ENCODE peak calls at places on chromosome 1, in nine cellular contexts. Y, U, X, F, O, Q, H, C and W are unnamed samples. For H3K36me3, the result is how much of the 10 kb centered on the place peaks cover.

GRCh38 chr1:54340434-54340833 is 65.8 kb downstream of the SSBP3 start:
- DNase-seq in Y (no peak), U (no peak), X (no peak), F (no peak), O (no peak), Q (no peak), H (no peak), C (no peak), W (no peak)

GRCh38 chr1:67792756-67793475 is 40.4 kb downstream of the GNG12 start:
- DNase-seq in Y (no peak), U (peak), X (no peak), F (no peak), O (no peak), Q (no peak), H (no peak), C (no peak), W (no peak)

GRCh38 chr1:213606252-213606820 is 381.4 kb upstream of the PROX1 start:
- DNase-seq in Y (no peak), U (no peak), X (no peak), F (no peak), O (no peak), Q (no peak), H (no peak), C (no peak), W (no peak)

GRCh38 chr1:222904451-222904850 is 89.6 kb downstream of the DISP1 start:
- DNase-seq in Y (no peak), U (no peak), X (no peak), F (no peak), O (no peak), Q (no peak), H (no peak), C (no peak), W (no peak)

GRCh38 chr1:8989821-8990220 is 36.4 kb downstream of the SLC2A7 start:
- DNase-seq in Y (no peak), U (peak), X (no peak), F (no peak), O (no peak), Q (no peak), H (no peak), C (no peak), W (no peak)

GRCh38 chr1:14345925-14346550 is 252.4 kb upstream of the KAZN start:
- DNase-seq in Y (no peak), U (peak), X (no peak), F (no peak), O (no peak), Q (no peak), H (no peak), C (no peak), W (no peak)

GRCh38 chr1:177701654-177702353 is 268.1 kb downstream of the SEC16B start:
- DNase-seq in Y (no peak), U (no peak), X (no peak), F (no peak), O (no peak), Q (no peak), H (no peak), C (no peak), W (no peak)

GRCh38 chr1:20660363-20661234 is 570 bp downstream of the DDOST start:
- DNase-seq in Y (no peak), U (peak), X (no peak), F (no peak), O (no peak), Q (no peak), H (peak), C (no peak), W (no peak)

GRCh38 chr1:227919916-227920315 is 27.8 kb downstream of the WNT9A start:
- DNase-seq in Y (no peak), U (no peak), X (no peak), F (no peak), O (no peak), Q (no peak), H (no peak), C (no peak), W (peak)

GRCh38 chr1:222817529-222817928 is 2.7 kb downstream of the DISP1 start:
- DNase-seq in Y (no peak), U (peak), X (peak), F (no peak), O (no peak), Q (no peak), H (peak), C (peak), W (no peak)

GRCh38 chr1:208681878-208682663 is 437.9 kb upstream of the PLXNA2 start:
- DNase-seq in Y (no peak), U (no peak), X (no peak), F (no peak), O (no peak), Q (no peak), H (no peak), C (no peak), W (no peak)

GRCh38 chr1:28170036-28170596 is 6.4 kb downstream of the PTAFR start:
- DNase-seq in Y (no peak), U (no peak), X (no peak), F (no peak), O (no peak), Q (no peak), H (no peak), C (no peak), W (no peak)

GRCh38 chr1:53111073-53111556 is 31.3 kb downstream of the SLC1A7 start:
- DNase-seq in Y (peak), U (peak), X (no peak), F (no peak), O (no peak), Q (no peak), H (no peak), C (peak), W (no peak)

GRCh38 chr1:185075476-185075875 is 30.1 kb downstream of the RNF2 start:
- DNase-seq in Y (no peak), U (no peak), X (no peak), F (no peak), O (no peak), Q (no peak), H (no peak), C (no peak), W (no peak)

GRCh38 chr1:70204578-70204977 is 801 bp downstream of the LRRC40 start:
- DNase-seq in Y (no peak), U (peak), X (no peak), F (no peak), O (no peak), Q (no peak), H (no peak), C (no peak), W (no peak)

GRCh38 chr1:38274974-38275373 is 228.4 kb upstream of the POU3F1 start:
- DNase-seq in Y (peak), U (no peak), X (no peak), F (no peak), O (no peak), Q (no peak), H (peak), C (peak), W (no peak)

GRCh38 chr1:98104285-98104684 is 183.5 kb upstream of the DPYD start:
- DNase-seq in Y (no peak), U (peak), X (no peak), F (no peak), O (no peak), Q (no peak), H (no peak), C (peak), W (no peak)

GRCh38 chr1:194466706-194467105 is 1280.3 kb upstream of the B3GALT2 start:
- DNase-seq in Y (no peak), U (no peak), X (no peak), F (no peak), O (no peak), Q (no peak), H (no peak), C (peak), W (no peak)

GRCh38 chr1:77200806-77201205 is 18.4 kb downstream of the PIGK start:
- DNase-seq in Y (no peak), U (no peak), X (no peak), F (no peak), O (no peak), Q (no peak), H (no peak), C (no peak), W (no peak)

GRCh38 chr1:151197863-151198253 is 494 bp upstream of the PIP5K1A start:
- DNase-seq in Y (no peak), U (no peak), X (no peak), F (no peak), O (no peak), Q (no peak), H (no peak), C (no peak), W (peak)

GRCh38 chr1:156772222-156772621 is 4.9 kb downstream of the PRCC start:
- DNase-seq in Y (no peak), U (no peak), X (no peak), F (no peak), O (no peak), Q (no peak), H (no peak), C (no peak), W (no peak)

GRCh38 chr1:48341221-48341620 is 118.7 kb downstream of the SLC5A9 start:
- DNase-seq in Y (no peak), U (peak), X (no peak), F (no peak), O (no peak), Q (no peak), H (no peak), C (peak), W (no peak)

GRCh38 chr1:156111355-156111962 is 3.1 kb upstream of the LMNA start:
- DNase-seq in Y (no peak), U (no peak), X (no peak), F (no peak), O (no peak), Q (no peak), H (no peak), C (peak), W (no peak)

GRCh38 chr1:100622037-100622436 is 84.1 kb downstream of the GPR88 start:
- DNase-seq in Y (no peak), U (peak), X (no peak), F (no peak), O (peak), Q (no peak), H (no peak), C (peak), W (peak)

GRCh38 chr1:150146853-150147542 is 2.7 kb upstream of the PLEKHO1 start:
- DNase-seq in Y (no peak), U (no peak), X (no peak), F (no peak), O (no peak), Q (no peak), H (no peak), C (peak), W (no peak)

GRCh38 chr1:84298688-84299535 is 2.6 kb upstream of the SAMD13 start:
- DNase-seq in Y (peak), U (peak), X (peak), F (peak), O (no peak), Q (peak), H (peak), C (peak), W (peak)

GRCh38 chr1:66183386-66183785 is 350.6 kb upstream of the SGIP1 start:
- DNase-seq in Y (no peak), U (no peak), X (no peak), F (no peak), O (no peak), Q (no peak), H (no peak), C (no peak), W (no peak)

GRCh38 chr1:226953175-226953800 is 13.2 kb downstream of the COQ8A start:
- DNase-seq in Y (no peak), U (no peak), X (no peak), F (no peak), O (no peak), Q (no peak), H (no peak), C (no peak), W (no peak)

GRCh38 chr1:225843426-225843795 is 33.5 kb downstream of the EPHX1 start:
- DNase-seq in Y (no peak), U (no peak), X (no peak), F (no peak), O (no peak), Q (no peak), H (no peak), C (no peak), W (no peak)

GRCh38 chr1:93552751-93553455 is 105.0 kb downstream of the FNBP1L start:
- DNase-seq in Y (no peak), U (peak), X (no peak), F (no peak), O (no peak), Q (no peak), H (peak), C (peak), W (no peak)

DNA sequence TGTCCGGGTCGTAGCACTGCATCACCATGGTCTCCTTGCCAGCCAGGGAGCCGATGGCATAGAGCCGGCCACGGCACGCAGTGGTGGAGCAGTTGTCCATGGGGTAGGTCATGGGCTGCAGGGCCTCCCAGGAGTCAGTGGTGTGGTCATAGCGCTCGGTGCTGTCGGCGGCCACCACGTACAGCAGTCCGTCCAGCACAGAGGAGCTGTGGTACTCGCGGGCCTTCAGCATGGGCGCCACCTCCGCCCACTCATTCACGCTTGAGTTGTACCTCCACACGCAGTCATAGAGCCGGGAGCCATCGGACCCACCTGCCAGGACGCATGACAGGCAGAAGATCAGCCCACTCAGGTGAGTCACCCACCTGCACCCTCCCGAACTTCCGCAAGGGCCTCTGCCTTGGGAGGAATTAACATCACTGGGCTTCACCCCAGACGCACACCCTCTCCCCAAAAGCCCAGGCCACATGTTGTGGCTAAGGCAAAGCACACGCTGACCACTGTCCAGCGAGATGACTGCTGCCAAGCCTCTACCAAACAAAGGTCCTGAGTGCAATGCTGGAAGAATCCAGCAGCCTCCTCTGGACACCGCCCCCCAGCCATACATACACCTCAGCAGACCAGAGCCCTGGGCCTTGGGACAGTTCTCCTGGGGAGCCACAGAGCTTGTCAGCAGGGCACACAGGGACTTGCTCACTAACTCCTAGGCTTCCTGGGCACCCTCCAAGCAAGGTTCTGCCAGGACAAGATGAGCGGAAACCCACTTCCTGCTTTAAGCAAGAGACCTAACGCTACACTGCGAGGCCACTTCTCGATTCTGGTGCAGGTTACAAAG is 3.3 kb downstream of the KLHL21 start:
- DNase-seq in Y (no peak), U (peak), X (no peak), F (no peak), O (no peak), Q (no peak), H (no peak), C (no peak), W (no peak)
- H3K36me3 ChIP-seq in Y (under half), U (under half), X (under half), F (under half), O (under half), Q (under half), H (half or more), C (under half), W (under half)

GRCh38 chr1:19209439-19209989 is 552 bp downstream of the UBR4 start:
- DNase-seq in Y (peak), U (peak), X (no peak), F (no peak), O (peak), Q (peak), H (peak), C (peak), W (no peak)

GRCh38 chr1:19212167-19212566 is 2.1 kb upstream of the UBR4 start:
- DNase-seq in Y (no peak), U (no peak), X (no peak), F (no peak), O (no peak), Q (no peak), H (no peak), C (no peak), W (no peak)

GRCh38 chr1:19210772-19211549 is 895 bp upstream of the UBR4 start:
- DNase-seq in Y (no peak), U (peak), X (no peak), F (no peak), O (peak), Q (no peak), H (no peak), C (peak), W (peak)

GRCh38 chr1:19208710-19209438 is 1.2 kb downstream of the UBR4 start:
- DNase-seq in Y (no peak), U (peak), X (no peak), F (no peak), O (no peak), Q (no peak), H (no peak), C (peak), W (no peak)

GRCh38 chr1:19209990-19210771 is at the start of gene UBR4:
- DNase-seq in Y (peak), U (peak), X (peak), F (peak), O (peak), Q (peak), H (peak), C (peak), W (peak)
- H3K36me3 ChIP-seq in Y (under half), U (under half), X (under half), F (under half), O (under half), Q (under half), H (under half), C (under half), W (under half)

DNA sequence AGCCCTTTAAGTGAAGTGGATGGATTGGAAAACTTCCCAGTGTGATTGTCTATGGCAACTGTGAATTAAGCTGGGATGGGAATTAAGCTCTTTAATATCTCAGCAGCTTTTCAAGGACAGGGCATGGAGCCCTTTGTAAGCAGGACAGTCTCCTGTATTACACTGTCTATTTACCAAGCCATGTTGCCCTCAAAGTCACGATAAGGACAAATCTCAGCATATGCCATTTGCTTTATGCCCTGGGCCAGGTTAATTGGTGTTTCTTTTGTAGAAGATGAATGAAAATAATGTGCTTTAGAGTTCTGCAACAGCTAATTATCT is 17.6 kb downstream of the UTP25 start:
- DNase-seq in Y (no peak), U (no peak), X (no peak), F (no peak), O (no peak), Q (no peak), H (no peak), C (no peak), W (no peak)
- H3K36me3 ChIP-seq in Y (under half), U (under half), X (under half), F (under half), O (under half), Q (under half), H (half or more), C (under half), W (under half)

GRCh38 chr1:23699280-23700179 is 7.9 kb downstream of the RPL11 start:
- DNase-seq in Y (no peak), U (peak), X (no peak), F (no peak), O (no peak), Q (no peak), H (no peak), C (no peak), W (no peak)
- H3K36me3 ChIP-seq in Y (under half), U (half or more), X (half or more), F (under half), O (half or more), Q (under half), H (half or more), C (half or more), W (half or more)

DNA sequence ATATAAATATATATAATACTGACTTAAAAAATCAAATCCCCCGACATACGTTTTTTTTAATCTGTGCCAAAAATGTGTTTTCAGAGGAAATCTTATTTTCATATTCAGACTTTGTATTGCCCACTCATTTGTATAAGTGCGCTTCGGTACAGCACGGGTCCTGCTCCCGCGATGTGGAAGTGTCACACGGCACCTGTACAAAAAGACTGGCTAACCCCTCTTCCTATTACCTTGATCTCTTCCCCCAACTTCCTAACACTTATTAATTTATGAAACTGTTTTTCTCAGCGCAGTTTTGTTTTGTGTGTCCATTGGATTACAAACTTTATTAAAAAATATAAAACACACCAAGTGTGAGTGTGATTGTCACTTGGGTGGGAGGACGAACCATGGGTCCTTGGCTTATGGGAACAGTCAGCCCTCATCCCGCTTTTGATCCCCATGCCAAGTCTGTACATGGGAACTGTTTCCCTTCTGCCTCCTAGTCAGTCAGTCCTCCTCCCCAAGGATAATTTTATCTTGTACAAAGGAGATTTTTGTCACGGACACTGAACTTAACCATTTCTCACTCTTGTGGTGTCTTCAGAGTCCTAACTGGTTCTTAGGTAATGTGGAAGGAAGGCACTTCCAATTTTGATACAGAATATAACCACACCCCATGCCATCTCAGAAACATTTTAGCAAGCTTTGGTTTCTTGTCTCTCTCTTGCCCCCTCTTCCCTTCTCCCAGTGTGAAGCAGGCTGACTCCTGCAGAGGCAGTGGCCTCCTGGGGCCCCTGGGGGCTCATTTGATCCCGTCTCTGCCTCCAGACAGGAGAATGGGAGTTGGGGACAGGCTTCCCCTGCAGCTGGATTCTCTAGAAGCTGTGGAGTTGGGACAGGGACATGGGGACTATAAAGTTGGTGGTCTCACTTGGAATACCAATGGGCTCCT is 35.5 kb downstream of the ZBTB17 start:
- DNase-seq in Y (no peak), U (no peak), X (no peak), F (no peak), O (peak), Q (no peak), H (no peak), C (no peak), W (no peak)
- H3K36me3 ChIP-seq in Y (under half), U (under half), X (under half), F (under half), O (half or more), Q (under half), H (half or more), C (half or more), W (under half)